ENCODE peak calls at places on chromosome 22, in four cellular contexts. One of them, this sample, is unnamed.

GRCh38 chr22:25564320-25564978 is at the start of gene GRK3:
- DNase-seq in amniotic stem cell: no peak
- DNase-seq in thoracic aorta: no peak
- DNase-seq in omental fat pad: peak
- DNase-seq in this sample: no peak

GRCh38 chr22:48858121-48858520 is 969.6 kb downstream of the BRD1 start:
- DNase-seq in amniotic stem cell: no peak
- DNase-seq in omental fat pad: no peak
- DNase-seq in thoracic aorta: no peak
- DNase-seq in this sample: no peak

GRCh38 chr22:25148149-25148691 is 51.4 kb upstream of the CRYBB3 start:
- DNase-seq in amniotic stem cell: no peak
- DNase-seq in thoracic aorta: no peak
- DNase-seq in omental fat pad: no peak
- DNase-seq in this sample: no peak

GRCh38 chr22:48740731-48741405 is 1086.8 kb downstream of the BRD1 start:
- DNase-seq in omental fat pad: no peak
- DNase-seq in thoracic aorta: no peak
- DNase-seq in amniotic stem cell: no peak
- DNase-seq in this sample: no peak

GRCh38 chr22:42368379-42369249 is 63.6 kb downstream of the NFAM1 start:
- DNase-seq in amniotic stem cell: no peak
- DNase-seq in thoracic aorta: no peak
- DNase-seq in omental fat pad: no peak
- DNase-seq in this sample: no peak

GRCh38 chr22:18966748-18967147 is 30.7 kb upstream of the PRODH start:
- DNase-seq in amniotic stem cell: no peak
- DNase-seq in thoracic aorta: no peak
- DNase-seq in omental fat pad: no peak
- DNase-seq in this sample: no peak

GRCh38 chr22:45166935-45167334 is 3.2 kb downstream of the NUP50 start:
- DNase-seq in thoracic aorta: no peak
- DNase-seq in omental fat pad: no peak
- DNase-seq in amniotic stem cell: no peak
- DNase-seq in this sample: no peak

GRCh38 chr22:50112151-50113118 is 22.6 kb downstream of the MOV10L1 start:
- DNase-seq in amniotic stem cell: peak
- DNase-seq in thoracic aorta: no peak
- DNase-seq in omental fat pad: no peak
- DNase-seq in this sample: no peak